ENCODE peak calls at places on chromosome 16, in four cellular contexts. One of them, this sample, is unnamed.

GRCh38 chr16:11235703-11235991 is 20.4 kb downstream of the SOCS1 start:
- DNase-seq in NCI-H1436 treated with DMSO at 0.1 percent for 48 hours: no peak
- DNase-seq in hypothalamus: no peak
- DNase-seq in activated CD4-positive, alpha-beta T cell treated with anti-CD3 and anti-CD28 coated beads, Interleukin-2, amount 10 ng/mL, durations not matched to agents 7 days and 5 days: no peak
- DNase-seq in this sample: no peak

GRCh38 chr16:873889-874288 is 73.4 kb upstream of the GNG13 start:
- DNase-seq in NCI-H1436 treated with DMSO at 0.1 percent for 48 hours: no peak
- DNase-seq in hypothalamus: no peak
- DNase-seq in activated CD4-positive, alpha-beta T cell treated with anti-CD3 and anti-CD28 coated beads, Interleukin-2, amount 10 ng/mL, durations not matched to agents 7 days and 5 days: no peak
- DNase-seq in this sample: no peak

GRCh38 chr16:80671281-80671849 is 130.6 kb downstream of the DYNLRB2 start:
- DNase-seq in NCI-H1436 treated with DMSO at 0.1 percent for 48 hours: no peak
- DNase-seq in hypothalamus: no peak
- DNase-seq in activated CD4-positive, alpha-beta T cell treated with anti-CD3 and anti-CD28 coated beads, Interleukin-2, amount 10 ng/mL, durations not matched to agents 7 days and 5 days: no peak
- DNase-seq in this sample: no peak

GRCh38 chr16:76653390-76654026 is 376.3 kb downstream of the CNTNAP4 start:
- DNase-seq in NCI-H1436 treated with DMSO at 0.1 percent for 48 hours: no peak
- DNase-seq in hypothalamus: no peak
- DNase-seq in activated CD4-positive, alpha-beta T cell treated with anti-CD3 and anti-CD28 coated beads, Interleukin-2, amount 10 ng/mL, durations not matched to agents 7 days and 5 days: no peak
- DNase-seq in this sample: no peak

GRCh38 chr16:49588729-49589384 is 215.3 kb downstream of the C16orf78 start:
- DNase-seq in NCI-H1436 treated with DMSO at 0.1 percent for 48 hours: no peak
- DNase-seq in hypothalamus: no peak
- DNase-seq in activated CD4-positive, alpha-beta T cell treated with anti-CD3 and anti-CD28 coated beads, Interleukin-2, amount 10 ng/mL, durations not matched to agents 7 days and 5 days: no peak
- DNase-seq in this sample: no peak

GRCh38 chr16:28917095-28917494 is 7.9 kb downstream of the RABEP2 start:
- DNase-seq in NCI-H1436 treated with DMSO at 0.1 percent for 48 hours: no peak
- DNase-seq in hypothalamus: no peak
- DNase-seq in activated CD4-positive, alpha-beta T cell treated with anti-CD3 and anti-CD28 coated beads, Interleukin-2, amount 10 ng/mL, durations not matched to agents 7 days and 5 days: no peak
- DNase-seq in this sample: no peak

GRCh38 chr16:69443809-69444611 is 19.6 kb downstream of the CYB5B start:
- DNase-seq in NCI-H1436 treated with DMSO at 0.1 percent for 48 hours: no peak
- DNase-seq in hypothalamus: no peak
- DNase-seq in activated CD4-positive, alpha-beta T cell treated with anti-CD3 and anti-CD28 coated beads, Interleukin-2, amount 10 ng/mL, durations not matched to agents 7 days and 5 days: peak; percentile 35
- DNase-seq in this sample: no peak

GRCh38 chr16:28321700-28322411 is 29.5 kb downstream of the SBK1 start:
- DNase-seq in NCI-H1436 treated with DMSO at 0.1 percent for 48 hours: no peak
- DNase-seq in hypothalamus: no peak
- DNase-seq in activated CD4-positive, alpha-beta T cell treated with anti-CD3 and anti-CD28 coated beads, Interleukin-2, amount 10 ng/mL, durations not matched to agents 7 days and 5 days: peak; percentile 46
- DNase-seq in this sample: peak; percentile 70

GRCh38 chr16:79767597-79768280 is 167.2 kb upstream of the MAF start:
- DNase-seq in NCI-H1436 treated with DMSO at 0.1 percent for 48 hours: no peak
- DNase-seq in hypothalamus: peak; percentile 6
- DNase-seq in activated CD4-positive, alpha-beta T cell treated with anti-CD3 and anti-CD28 coated beads, Interleukin-2, amount 10 ng/mL, durations not matched to agents 7 days and 5 days: no peak
- DNase-seq in this sample: no peak

GRCh38 chr16:56320081-56320480 is 105.3 kb downstream of the AMFR start:
- DNase-seq in NCI-H1436 treated with DMSO at 0.1 percent for 48 hours: no peak
- DNase-seq in hypothalamus: no peak
- DNase-seq in activated CD4-positive, alpha-beta T cell treated with anti-CD3 and anti-CD28 coated beads, Interleukin-2, amount 10 ng/mL, durations not matched to agents 7 days and 5 days: no peak
- DNase-seq in this sample: no peak

GRCh38 chr16:85554791-85555548 is 58.2 kb upstream of the GSE1 start:
- DNase-seq in NCI-H1436 treated with DMSO at 0.1 percent for 48 hours: no peak
- DNase-seq in hypothalamus: no peak
- DNase-seq in activated CD4-positive, alpha-beta T cell treated with anti-CD3 and anti-CD28 coated beads, Interleukin-2, amount 10 ng/mL, durations not matched to agents 7 days and 5 days: peak; percentile 68
- DNase-seq in this sample: peak; percentile 82

GRCh38 chr16:88810166-88810867 is 1.4 kb downstream of the APRT start:
- DNase-seq in NCI-H1436 treated with DMSO at 0.1 percent for 48 hours: no peak
- DNase-seq in hypothalamus: no peak
- DNase-seq in activated CD4-positive, alpha-beta T cell treated with anti-CD3 and anti-CD28 coated beads, Interleukin-2, amount 10 ng/mL, durations not matched to agents 7 days and 5 days: no peak
- DNase-seq in this sample: no peak

GRCh38 chr16:85403693-85404092 is 209.4 kb upstream of the GSE1 start:
- DNase-seq in NCI-H1436 treated with DMSO at 0.1 percent for 48 hours: no peak
- DNase-seq in hypothalamus: no peak
- DNase-seq in activated CD4-positive, alpha-beta T cell treated with anti-CD3 and anti-CD28 coated beads, Interleukin-2, amount 10 ng/mL, durations not matched to agents 7 days and 5 days: no peak
- DNase-seq in this sample: no peak

GRCh38 chr16:81468269-81468902 is 23.8 kb downstream of the CMIP start:
- DNase-seq in NCI-H1436 treated with DMSO at 0.1 percent for 48 hours: no peak
- DNase-seq in hypothalamus: no peak
- DNase-seq in activated CD4-positive, alpha-beta T cell treated with anti-CD3 and anti-CD28 coated beads, Interleukin-2, amount 10 ng/mL, durations not matched to agents 7 days and 5 days: no peak
- DNase-seq in this sample: no peak

GRCh38 chr16:76518791-76519190 is 241.6 kb downstream of the CNTNAP4 start:
- DNase-seq in NCI-H1436 treated with DMSO at 0.1 percent for 48 hours: no peak
- DNase-seq in hypothalamus: no peak
- DNase-seq in activated CD4-positive, alpha-beta T cell treated with anti-CD3 and anti-CD28 coated beads, Interleukin-2, amount 10 ng/mL, durations not matched to agents 7 days and 5 days: no peak
- DNase-seq in this sample: no peak

GRCh38 chr16:1049976-1050247 is 22.6 kb upstream of the SSTR5 start:
- DNase-seq in NCI-H1436 treated with DMSO at 0.1 percent for 48 hours: no peak
- DNase-seq in hypothalamus: no peak
- DNase-seq in activated CD4-positive, alpha-beta T cell treated with anti-CD3 and anti-CD28 coated beads, Interleukin-2, amount 10 ng/mL, durations not matched to agents 7 days and 5 days: no peak
- DNase-seq in this sample: no peak

GRCh38 chr16:986925-987581 is 5.5 kb downstream of the SOX8 start:
- DNase-seq in NCI-H1436 treated with DMSO at 0.1 percent for 48 hours: no peak
- DNase-seq in hypothalamus: peak; percentile 63
- DNase-seq in activated CD4-positive, alpha-beta T cell treated with anti-CD3 and anti-CD28 coated beads, Interleukin-2, amount 10 ng/mL, durations not matched to agents 7 days and 5 days: no peak
- DNase-seq in this sample: no peak

GRCh38 chr16:67552476-67552875 is 9.8 kb upstream of the CTCF start:
- DNase-seq in NCI-H1436 treated with DMSO at 0.1 percent for 48 hours: no peak
- DNase-seq in hypothalamus: no peak
- DNase-seq in activated CD4-positive, alpha-beta T cell treated with anti-CD3 and anti-CD28 coated beads, Interleukin-2, amount 10 ng/mL, durations not matched to agents 7 days and 5 days: no peak
- DNase-seq in this sample: no peak

GRCh38 chr16:35746963-35747657 is 2287.7 kb downstream of the TP53TG3F start:
- DNase-seq in NCI-H1436 treated with DMSO at 0.1 percent for 48 hours: no peak
- DNase-seq in hypothalamus: no peak
- DNase-seq in activated CD4-positive, alpha-beta T cell treated with anti-CD3 and anti-CD28 coated beads, Interleukin-2, amount 10 ng/mL, durations not matched to agents 7 days and 5 days: no peak
- DNase-seq in this sample: no peak

GRCh38 chr16:57131351-57131970 is 39.1 kb downstream of the CPNE2 start:
- DNase-seq in NCI-H1436 treated with DMSO at 0.1 percent for 48 hours: no peak
- DNase-seq in hypothalamus: peak; percentile 87
- DNase-seq in activated CD4-positive, alpha-beta T cell treated with anti-CD3 and anti-CD28 coated beads, Interleukin-2, amount 10 ng/mL, durations not matched to agents 7 days and 5 days: no peak
- DNase-seq in this sample: no peak

GRCh38 chr16:6081320-6081976 is 983.9 kb upstream of the EEF2KMT start:
- DNase-seq in NCI-H1436 treated with DMSO at 0.1 percent for 48 hours: no peak
- DNase-seq in hypothalamus: peak; percentile 10
- DNase-seq in activated CD4-positive, alpha-beta T cell treated with anti-CD3 and anti-CD28 coated beads, Interleukin-2, amount 10 ng/mL, durations not matched to agents 7 days and 5 days: peak; percentile 19
- DNase-seq in this sample: peak; percentile 10

GRCh38 chr16:85276741-85277140 is 164.5 kb upstream of the CIBAR2 start:
- DNase-seq in NCI-H1436 treated with DMSO at 0.1 percent for 48 hours: no peak
- DNase-seq in hypothalamus: no peak
- DNase-seq in activated CD4-positive, alpha-beta T cell treated with anti-CD3 and anti-CD28 coated beads, Interleukin-2, amount 10 ng/mL, durations not matched to agents 7 days and 5 days: no peak
- DNase-seq in this sample: no peak

GRCh38 chr16:85402910-85403692 is 210.0 kb upstream of the GSE1 start:
- DNase-seq in NCI-H1436 treated with DMSO at 0.1 percent for 48 hours: no peak
- DNase-seq in hypothalamus: no peak
- DNase-seq in activated CD4-positive, alpha-beta T cell treated with anti-CD3 and anti-CD28 coated beads, Interleukin-2, amount 10 ng/mL, durations not matched to agents 7 days and 5 days: no peak
- DNase-seq in this sample: no peak

GRCh38 chr16:10859650-10860049 is 17.4 kb upstream of the CIITA start:
- DNase-seq in NCI-H1436 treated with DMSO at 0.1 percent for 48 hours: no peak
- DNase-seq in hypothalamus: no peak
- DNase-seq in activated CD4-positive, alpha-beta T cell treated with anti-CD3 and anti-CD28 coated beads, Interleukin-2, amount 10 ng/mL, durations not matched to agents 7 days and 5 days: no peak
- DNase-seq in this sample: no peak

GRCh38 chr16:77780378-77780837 is 8.0 kb upstream of the VAT1L start:
- DNase-seq in NCI-H1436 treated with DMSO at 0.1 percent for 48 hours: no peak
- DNase-seq in hypothalamus: no peak
- DNase-seq in activated CD4-positive, alpha-beta T cell treated with anti-CD3 and anti-CD28 coated beads, Interleukin-2, amount 10 ng/mL, durations not matched to agents 7 days and 5 days: no peak
- DNase-seq in this sample: peak; percentile 79

GRCh38 chr16:87012954-87013938 is 303.9 kb downstream of the C16orf95 start:
- DNase-seq in NCI-H1436 treated with DMSO at 0.1 percent for 48 hours: no peak
- DNase-seq in hypothalamus: no peak
- DNase-seq in activated CD4-positive, alpha-beta T cell treated with anti-CD3 and anti-CD28 coated beads, Interleukin-2, amount 10 ng/mL, durations not matched to agents 7 days and 5 days: no peak
- DNase-seq in this sample: no peak

GRCh38 chr16:59783191-59783590 is 1049.1 kb upstream of the GOT2 start:
- DNase-seq in NCI-H1436 treated with DMSO at 0.1 percent for 48 hours: no peak
- DNase-seq in hypothalamus: no peak
- DNase-seq in activated CD4-positive, alpha-beta T cell treated with anti-CD3 and anti-CD28 coated beads, Interleukin-2, amount 10 ng/mL, durations not matched to agents 7 days and 5 days: no peak
- DNase-seq in this sample: no peak

GRCh38 chr16:17225551-17225950 is 245.2 kb downstream of the XYLT1 start:
- DNase-seq in NCI-H1436 treated with DMSO at 0.1 percent for 48 hours: no peak
- DNase-seq in hypothalamus: no peak
- DNase-seq in activated CD4-positive, alpha-beta T cell treated with anti-CD3 and anti-CD28 coated beads, Interleukin-2, amount 10 ng/mL, durations not matched to agents 7 days and 5 days: no peak
- DNase-seq in this sample: no peak

GRCh38 chr16:86300746-86301480 is 209.4 kb upstream of the FOXF1 start:
- DNase-seq in NCI-H1436 treated with DMSO at 0.1 percent for 48 hours: no peak
- DNase-seq in hypothalamus: no peak
- DNase-seq in activated CD4-positive, alpha-beta T cell treated with anti-CD3 and anti-CD28 coated beads, Interleukin-2, amount 10 ng/mL, durations not matched to agents 7 days and 5 days: no peak
- DNase-seq in this sample: no peak

GRCh38 chr16:17211797-17212196 is 259.0 kb downstream of the XYLT1 start:
- DNase-seq in NCI-H1436 treated with DMSO at 0.1 percent for 48 hours: no peak
- DNase-seq in hypothalamus: no peak
- DNase-seq in activated CD4-positive, alpha-beta T cell treated with anti-CD3 and anti-CD28 coated beads, Interleukin-2, amount 10 ng/mL, durations not matched to agents 7 days and 5 days: peak; percentile 53
- DNase-seq in this sample: no peak

GRCh38 chr16:84268661-84269060 is 26.0 kb upstream of the WFDC1 start:
- DNase-seq in NCI-H1436 treated with DMSO at 0.1 percent for 48 hours: no peak
- DNase-seq in hypothalamus: no peak
- DNase-seq in activated CD4-positive, alpha-beta T cell treated with anti-CD3 and anti-CD28 coated beads, Interleukin-2, amount 10 ng/mL, durations not matched to agents 7 days and 5 days: no peak
- DNase-seq in this sample: no peak

GRCh38 chr16:10678655-10679054 is 16.1 kb downstream of the TEKT5 start:
- DNase-seq in NCI-H1436 treated with DMSO at 0.1 percent for 48 hours: peak; percentile 80
- DNase-seq in hypothalamus: no peak
- DNase-seq in activated CD4-positive, alpha-beta T cell treated with anti-CD3 and anti-CD28 coated beads, Interleukin-2, amount 10 ng/mL, durations not matched to agents 7 days and 5 days: no peak
- DNase-seq in this sample: no peak

GRCh38 chr16:83791916-83792315 is 15.9 kb upstream of the HSBP1 start:
- DNase-seq in NCI-H1436 treated with DMSO at 0.1 percent for 48 hours: no peak
- DNase-seq in hypothalamus: no peak
- DNase-seq in activated CD4-positive, alpha-beta T cell treated with anti-CD3 and anti-CD28 coated beads, Interleukin-2, amount 10 ng/mL, durations not matched to agents 7 days and 5 days: no peak
- DNase-seq in this sample: no peak

GRCh38 chr16:80199614-80200013 is 341.2 kb upstream of the DYNLRB2 start:
- DNase-seq in NCI-H1436 treated with DMSO at 0.1 percent for 48 hours: no peak
- DNase-seq in hypothalamus: no peak
- DNase-seq in activated CD4-positive, alpha-beta T cell treated with anti-CD3 and anti-CD28 coated beads, Interleukin-2, amount 10 ng/mL, durations not matched to agents 7 days and 5 days: no peak
- DNase-seq in this sample: no peak

GRCh38 chr16:19130852-19131808 is 17.4 kb downstream of the ITPRIPL2 start:
- DNase-seq in NCI-H1436 treated with DMSO at 0.1 percent for 48 hours: no peak
- DNase-seq in hypothalamus: no peak
- DNase-seq in activated CD4-positive, alpha-beta T cell treated with anti-CD3 and anti-CD28 coated beads, Interleukin-2, amount 10 ng/mL, durations not matched to agents 7 days and 5 days: no peak
- DNase-seq in this sample: no peak

GRCh38 chr16:10123141-10123540 is 59.1 kb downstream of the GRIN2A start:
- DNase-seq in NCI-H1436 treated with DMSO at 0.1 percent for 48 hours: no peak
- DNase-seq in hypothalamus: no peak
- DNase-seq in activated CD4-positive, alpha-beta T cell treated with anti-CD3 and anti-CD28 coated beads, Interleukin-2, amount 10 ng/mL, durations not matched to agents 7 days and 5 days: no peak
- DNase-seq in this sample: no peak

GRCh38 chr16:88282221-88283041 is 100.3 kb upstream of the ZNF469 start:
- DNase-seq in NCI-H1436 treated with DMSO at 0.1 percent for 48 hours: no peak
- DNase-seq in hypothalamus: no peak
- DNase-seq in activated CD4-positive, alpha-beta T cell treated with anti-CD3 and anti-CD28 coated beads, Interleukin-2, amount 10 ng/mL, durations not matched to agents 7 days and 5 days: no peak
- DNase-seq in this sample: no peak

GRCh38 chr16:76854234-76854633 is 336.8 kb upstream of the MON1B start:
- DNase-seq in NCI-H1436 treated with DMSO at 0.1 percent for 48 hours: no peak
- DNase-seq in hypothalamus: no peak
- DNase-seq in activated CD4-positive, alpha-beta T cell treated with anti-CD3 and anti-CD28 coated beads, Interleukin-2, amount 10 ng/mL, durations not matched to agents 7 days and 5 days: no peak
- DNase-seq in this sample: no peak

GRCh38 chr16:23317266-23317661 is 15.2 kb downstream of the SCNN1B start:
- DNase-seq in NCI-H1436 treated with DMSO at 0.1 percent for 48 hours: no peak
- DNase-seq in hypothalamus: no peak
- DNase-seq in activated CD4-positive, alpha-beta T cell treated with anti-CD3 and anti-CD28 coated beads, Interleukin-2, amount 10 ng/mL, durations not matched to agents 7 days and 5 days: no peak
- DNase-seq in this sample: no peak

GRCh38 chr16:86104537-86105048 is 205.6 kb downstream of the IRF8 start:
- DNase-seq in NCI-H1436 treated with DMSO at 0.1 percent for 48 hours: no peak
- DNase-seq in hypothalamus: no peak
- DNase-seq in activated CD4-positive, alpha-beta T cell treated with anti-CD3 and anti-CD28 coated beads, Interleukin-2, amount 10 ng/mL, durations not matched to agents 7 days and 5 days: no peak
- DNase-seq in this sample: no peak